ENCODE peak calls at places on chromosomes 11 and 22, in six cellular contexts. T is cardiac muscle cell; R is BE2C; B is tibial artery; L is neuronal stem cell; X is CD4-positive, CD25-positive, alpha-beta regulatory T cell. U is an unnamed sample. For H3K4me1, the result is how much of the 10 kb centered on the place peaks cover.

GRCh38 chr11:14347991-14348390 is 11.0 kb downstream of the RRAS2 start:
- DNase-seq in T (no peak), R (no peak), B (no peak), L (no peak), X (no peak), U (no peak)

GRCh38 chr11:11415786-11416390 is 62.8 kb upstream of the CSNK2A3 start:
- DNase-seq in T (peak), R (no peak), B (no peak), L (no peak), X (no peak), U (no peak)

GRCh38 chr22:49295851-49296560 is 531.7 kb downstream of the BRD1 start:
- DNase-seq in T (no peak), R (no peak), B (peak), L (no peak), X (no peak), U (no peak)

GRCh38 chr22:37566329-37566837 is 6.1 kb downstream of the CDC42EP1 start:
- DNase-seq in T (no peak), R (no peak), B (no peak), L (no peak), X (peak), U (no peak)

GRCh38 chr11:16857186-16857585 is 118.7 kb downstream of the C11orf58 start:
- DNase-seq in T (no peak), R (no peak), B (no peak), L (no peak), X (no peak), U (no peak)

GRCh38 chr22:21981874-21982273 is 713 bp downstream of the TOP3B start:
- DNase-seq in T (no peak), R (no peak), B (no peak), L (no peak), X (no peak), U (no peak)

GRCh38 chr11:74154621-74155281 is 16.1 kb downstream of the C2CD3 start:
- DNase-seq in T (peak), R (no peak), B (peak), L (no peak), X (no peak), U (no peak)

GRCh38 chr11:27239305-27239942 is 123.6 kb downstream of the CCDC34 start:
- DNase-seq in T (no peak), R (no peak), B (peak), L (no peak), X (no peak), U (no peak)

GRCh38 chr11:57309106-57310059 is 15.4 kb downstream of the TNKS1BP1 start:
- DNase-seq in T (no peak), R (no peak), B (no peak), L (no peak), X (no peak), U (no peak)

GRCh38 chr11:12258451-12258850 is 118.9 kb upstream of the PARVA start:
- DNase-seq in T (peak), R (no peak), B (no peak), L (no peak), X (no peak), U (no peak)

GRCh38 chr11:132983289-132983688 is 549.0 kb downstream of the OPCML start:
- DNase-seq in T (no peak), R (no peak), B (no peak), L (no peak), X (no peak), U (no peak)

GRCh38 chr22:39315389-39315788 is 4.0 kb downstream of the RPL3 start:
- DNase-seq in T (peak), R (no peak), B (no peak), L (no peak), X (no peak), U (no peak)

GRCh38 chr22:39316440-39317083 is 2.9 kb downstream of the RPL3 start:
- DNase-seq in T (peak), R (peak), B (peak), L (peak), X (peak), U (peak)

GRCh38 chr22:39317756-39318506 is 1.5 kb downstream of the RPL3 start:
- DNase-seq in T (peak), R (no peak), B (no peak), L (no peak), X (no peak), U (no peak)

GRCh38 chr22:39318507-39319283 is 728 bp downstream of the RPL3 start:
- DNase-seq in T (peak), R (no peak), B (no peak), L (no peak), X (no peak), U (no peak)

GRCh38 chr22:39317084-39317755 is 2.2 kb downstream of the RPL3 start:
- DNase-seq in T (no peak), R (no peak), B (no peak), L (no peak), X (no peak), U (no peak)
- H3K4me1 ChIP-seq in T (under half), R (under half), B (under half), L (under half), X (under half), U (under half)

GRCh38 chr11:119370486-119371046 is 10.9 kb downstream of the USP2 start:
- DNase-seq in T (no peak), R (no peak), B (no peak), L (no peak), X (no peak), U (no peak)
- H3K4me1 ChIP-seq in T (half or more), R (half or more), B (half or more), L (under half), X (under half), U (under half)

GRCh38 chr11:18958221-18958910 is 19.2 kb upstream of the MRGPRX1 start:
- DNase-seq in T (no peak), R (no peak), B (no peak), L (no peak), X (no peak), U (no peak)
- H3K4me1 ChIP-seq in T (under half), R (under half), B (under half), L (under half), X (under half), U (under half)

DNA sequence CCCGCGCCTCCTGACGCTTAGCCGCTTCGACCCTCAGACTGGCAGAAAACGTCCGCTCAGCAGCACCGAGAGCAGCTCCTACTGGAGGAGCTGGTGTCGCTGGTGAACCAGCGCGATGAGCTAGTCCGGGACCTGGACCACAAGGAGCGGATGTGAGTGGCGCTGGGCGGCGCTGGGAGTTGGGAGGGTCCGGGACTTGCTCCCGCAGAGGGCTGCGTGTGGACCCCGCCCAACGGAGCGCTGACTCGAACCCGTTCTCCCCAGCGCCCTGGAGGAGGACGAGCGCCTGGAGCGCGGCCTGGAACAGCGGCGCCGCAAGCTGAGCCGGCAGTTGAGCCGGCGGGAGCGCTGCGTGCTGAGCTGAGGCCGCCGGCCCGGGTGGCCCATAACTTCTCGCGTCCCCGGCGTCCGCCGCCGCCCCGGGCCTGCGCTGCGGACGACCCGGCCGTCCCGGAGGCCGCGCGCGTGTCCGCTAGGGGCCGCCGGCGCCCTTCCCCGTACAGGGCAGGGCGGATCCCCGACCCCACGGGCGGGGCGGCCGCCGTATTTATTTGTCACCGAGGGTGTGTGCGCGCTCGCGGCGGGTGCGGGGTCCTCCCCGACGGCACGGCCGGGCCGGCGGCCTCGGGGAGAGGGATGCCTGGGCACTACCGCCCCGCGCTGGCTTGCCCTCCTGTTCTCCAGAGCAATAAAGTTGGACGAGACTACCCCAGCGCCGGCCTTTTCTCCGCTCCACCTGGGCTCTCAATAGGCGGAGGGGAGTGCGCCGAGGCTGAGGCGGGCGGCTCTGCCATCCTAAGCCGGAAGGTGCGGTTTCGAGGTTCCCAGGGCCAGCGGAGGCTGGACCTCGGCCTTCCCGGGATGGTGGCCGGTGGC is 3.4 kb downstream of the KCNK7 start:
- DNase-seq in T (peak), R (no peak), B (peak), L (no peak), X (no peak), U (no peak)
- H3K4me1 ChIP-seq in T (under half), R (under half), B (under half), L (under half), X (under half), U (under half)

DNA sequence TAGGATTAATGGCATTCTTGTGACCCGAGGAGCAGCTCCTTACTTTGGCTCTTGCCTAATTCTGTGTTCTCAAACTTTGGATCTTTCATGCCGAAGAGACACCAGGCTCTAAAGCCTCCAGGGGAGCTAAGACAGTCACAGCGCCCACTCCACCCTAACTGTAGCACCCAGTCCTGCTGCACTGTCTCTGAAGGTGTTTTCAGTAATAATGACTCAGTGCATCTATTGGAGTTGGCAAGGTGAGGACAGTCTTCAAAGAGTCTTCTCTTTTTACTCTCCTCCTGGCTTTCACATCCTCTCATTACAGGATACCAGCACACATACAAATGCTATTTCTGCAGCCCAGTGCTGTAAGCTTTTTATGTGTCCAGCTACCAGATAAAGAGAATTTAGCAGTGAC is 69.4 kb downstream of the PPFIBP2 start:
- DNase-seq in T (no peak), R (no peak), B (no peak), L (no peak), X (no peak), U (no peak)
- H3K4me1 ChIP-seq in T (under half), R (under half), B (half or more), L (under half), X (under half), U (under half)

DNA sequence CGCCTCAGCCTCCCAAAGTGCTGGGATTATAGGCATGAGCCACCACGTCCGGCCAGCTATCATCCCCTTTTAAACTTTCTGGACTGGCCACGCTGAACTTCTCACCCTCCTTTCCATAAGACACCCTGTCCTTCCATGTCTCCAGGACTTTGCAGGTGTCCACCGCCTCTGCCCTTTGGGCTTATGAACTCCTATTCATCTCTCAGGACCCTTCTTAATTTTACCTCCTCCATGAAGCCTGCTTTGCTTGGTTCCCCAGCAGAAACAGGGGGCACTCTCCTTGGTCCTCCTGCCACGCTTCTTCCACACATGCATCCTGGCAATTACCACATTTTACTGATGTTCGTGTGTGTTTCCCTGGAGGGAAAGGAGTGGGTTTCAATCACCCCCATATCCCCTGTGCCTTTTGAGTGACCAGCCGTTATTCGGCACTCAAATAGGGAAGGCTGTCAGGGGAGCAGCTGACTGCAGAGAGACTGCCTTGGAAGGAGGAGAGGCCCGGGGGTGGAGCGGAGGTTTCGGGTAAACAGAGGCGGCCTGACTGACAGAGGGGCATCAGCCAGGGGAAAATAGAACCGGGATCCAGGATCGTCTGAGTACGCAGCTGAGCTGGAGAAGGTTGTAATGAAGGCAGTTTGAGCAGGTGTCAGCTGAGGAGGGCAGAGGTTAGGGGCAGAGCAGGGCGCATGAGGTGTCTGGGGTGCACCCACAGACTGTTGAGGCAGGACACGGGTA is 27.1 kb upstream of the CHKA start:
- DNase-seq in T (no peak), R (no peak), B (no peak), L (no peak), X (no peak), U (peak)
- H3K4me1 ChIP-seq in T (under half), R (under half), B (under half), L (under half), X (under half), U (under half)